ENCODE peak calls at places on chromosomes 1 and 21, in six cellular contexts. N is stomach, L is right lobe of liver, U is fibroblast of lung, M is ovary, T is GM12878. V is an unnamed sample. For H3K9me3, the result is how much of the 10 kb centered on the place peaks cover.

GRCh38 chr1:14294860-14295259 is 303.6 kb upstream of the KAZN start:
- DNase-seq in N (no peak), U (peak), T (no peak), M (no peak), L (no peak), V (no peak)

GRCh38 chr1:245094954-245095353 is 59.8 kb upstream of the KIF26B start:
- DNase-seq in T (no peak), L (peak), N (no peak), U (no peak), M (no peak), V (no peak)

GRCh38 chr1:100584761-100585745 is 47.1 kb downstream of the GPR88 start:
- DNase-seq in L (no peak), N (no peak), M (no peak), T (no peak), U (peak), V (no peak)

GRCh38 chr1:174982971-174983689 is 16.6 kb upstream of the CACYBP start:
- DNase-seq in M (no peak), U (peak), T (no peak), L (no peak), N (no peak), V (peak)

GRCh38 chr1:96863449-96863848 is 141.9 kb downstream of the PTBP2 start:
- DNase-seq in L (no peak), M (no peak), N (no peak), U (no peak), T (no peak), V (no peak)

GRCh38 chr1:1917304-1917976 is 1.6 kb downstream of the TMEM52 start:
- DNase-seq in M (no peak), L (peak), N (no peak), T (no peak), U (no peak), V (no peak)

GRCh38 chr21:16821588-16821987 is 691.3 kb upstream of the CXADR start:
- DNase-seq in T (no peak), U (peak), M (no peak), L (no peak), N (no peak), V (no peak)

GRCh38 chr1:154419620-154420020 is 14.5 kb downstream of the IL6R start:
- DNase-seq in L (peak), M (peak), N (peak), U (peak), T (no peak), V (peak)

GRCh38 chr1:162229534-162229933 is 147.1 kb downstream of the SPATA46 start:
- DNase-seq in L (no peak), N (no peak), M (no peak), T (peak), U (no peak), V (no peak)

GRCh38 chr1:202361224-202361623 is 12.7 kb downstream of the PPP1R12B start:
- DNase-seq in T (no peak), L (no peak), M (no peak), U (no peak), N (no peak), V (no peak)

GRCh38 chr1:17572264-17572985 is 32.9 kb downstream of the ARHGEF10L start:
- DNase-seq in L (no peak), M (no peak), N (no peak), U (no peak), T (no peak), V (no peak)
- TF ChIP-seq CTCF in L (no peak), M (no peak), N (no peak), U (peak), T (peak), V (no peak)

DNA sequence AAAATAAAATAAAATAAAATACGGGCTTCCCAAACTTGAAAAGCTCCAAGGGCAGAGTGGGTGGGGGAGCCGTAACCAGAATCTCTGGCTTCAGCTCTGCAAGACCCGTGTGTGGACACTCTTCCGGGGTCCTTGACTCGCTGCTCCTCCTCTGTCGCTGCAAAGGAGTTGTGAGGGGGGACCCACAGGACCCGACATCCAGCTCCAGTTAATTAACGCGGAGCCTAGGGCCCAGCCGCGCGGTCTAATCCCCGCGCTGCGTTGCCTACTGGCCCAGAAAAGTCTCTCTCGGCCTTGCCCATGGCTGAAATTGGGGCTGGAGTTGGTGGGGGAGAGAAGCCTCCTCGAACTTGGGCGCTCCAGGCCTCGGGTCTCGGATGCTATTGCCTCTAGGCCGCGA is 1.8 kb downstream of the LMX1A start:
- DNase-seq in N (no peak), T (no peak), M (no peak), L (no peak), U (no peak), V (no peak)
- H3K4me3 ChIP-seq in N (no peak), T (no peak), M (no peak), L (no peak), U (no peak), V (no peak)

GRCh38 chr1:145796753-145797152 is 27.1 kb downstream of the RNF115 start:
- DNase-seq in U (no peak), N (no peak), M (no peak), T (no peak), L (no peak), V (no peak)
- H3K9me3 ChIP-seq in U (under half), N (under half), M (under half), T (under half), L (under half), V (under half)

GRCh38 chr1:207423560-207424292 is 30.4 kb upstream of the CR2 start:
- DNase-seq in L (no peak), N (no peak), U (no peak), T (no peak), M (no peak), V (no peak)
- TF ChIP-seq CTCF in L (no peak), N (no peak), U (no peak), T (peak), M (no peak), V (no peak)

V was measured in colonic mucosa.